ENCODE peak calls at places on chromosomes 16 and 17, in seven cellular contexts. M, E, W, V, Y, X and F are unnamed samples.
A peak's percentile ranks its signal among the peaks of the same experiment; 100 is the strongest.

GRCh38 chr16:709651-710499 is 4.3 kb upstream of the FBXL16 start:
- DNase-seq in W (peak; percentile 68), X (no peak), Y (peak; percentile 91), E (no peak), V (no peak), M (no peak), F (no peak)

GRCh38 chr17:68291836-68292688 is 767 bp downstream of the ARSG start:
- DNase-seq in E (peak; percentile 95), Y (peak; percentile 86), X (no peak), V (peak; percentile 92), M (peak; percentile 87), W (peak; percentile 40), F (peak; percentile 97)

GRCh38 chr17:28570716-28571254 is 539 bp downstream of the PIGS start:
- DNase-seq in E (peak; percentile 62), X (no peak), M (peak; percentile 48), V (peak; percentile 47), W (no peak), Y (peak; percentile 30), F (peak; percentile 48)

GRCh38 chr17:82094931-82095776 is 2.9 kb downstream of the FASN start:
- DNase-seq in E (no peak), Y (no peak), W (no peak), V (peak; percentile 36), X (no peak), M (no peak), F (no peak)

GRCh38 chr17:80720624-80721577 is 176.3 kb downstream of the RPTOR start:
- DNase-seq in E (peak; percentile 75), Y (no peak), W (no peak), V (no peak), X (no peak), M (peak; percentile 56), F (peak; percentile 52)

GRCh38 chr17:75808549-75808904 is 23.9 kb downstream of the UNK start:
- DNase-seq in X (no peak), V (no peak), Y (no peak), W (no peak), M (no peak), E (no peak), F (no peak)

GRCh38 chr16:88957887-88958577 is 19.0 kb downstream of the CBFA2T3 start:
- DNase-seq in E (peak; percentile 50), X (no peak), Y (no peak), M (no peak), W (no peak), V (peak; percentile 67), F (no peak)

GRCh38 chr16:84177740-84178070 is 9.2 kb downstream of the TAF1C start:
- DNase-seq in V (no peak), X (no peak), W (no peak), M (no peak), Y (peak; percentile 32), E (no peak), F (no peak)

GRCh38 chr16:50517450-50518252 is 30.5 kb upstream of the NKD1 start:
- DNase-seq in E (no peak), Y (no peak), W (no peak), X (no peak), M (no peak), V (no peak), F (no peak)

GRCh38 chr16:81650982-81651562 is 128.0 kb upstream of the PLCG2 start:
- DNase-seq in V (peak; percentile 83), M (no peak), X (no peak), E (no peak), W (no peak), Y (no peak), F (no peak)